ENCODE peak calls at places on chromosomes 1 and 21, in seven cellular contexts. One of them, this sample, is unnamed.

GRCh38 chr1:183472488-183473285 is at the start of gene SMG7:
- DNase-seq in NCI-H446 treated with DMSO at 0.1 percent for 48 hours: no peak
- DNase-seq in AG20443: peak; percentile 47
- DNase-seq in IMR-90: peak; percentile 12
- DNase-seq in iPS-NIHi11: peak; percentile 55
- DNase-seq in activated CD4-positive, alpha-beta T cell treated with anti-CD3 and anti-CD28 coated beads, Interleukin-2, amount 50 U/mL, for 1 hour: peak; percentile 47
- DNase-seq in DMS 273 treated with DMSO at 0.1 percent for 48 hours: no peak
- DNase-seq in this sample: no peak

GRCh38 chr21:46431884-46432488 is 26.7 kb upstream of the DIP2A start:
- DNase-seq in NCI-H446 treated with DMSO at 0.1 percent for 48 hours: no peak
- DNase-seq in AG20443: no peak
- DNase-seq in IMR-90: no peak
- DNase-seq in iPS-NIHi11: no peak
- DNase-seq in activated CD4-positive, alpha-beta T cell treated with anti-CD3 and anti-CD28 coated beads, Interleukin-2, amount 50 U/mL, for 1 hour: no peak
- DNase-seq in DMS 273 treated with DMSO at 0.1 percent for 48 hours: no peak
- DNase-seq in this sample: no peak

GRCh38 chr1:45545553-45546310 is 4.9 kb upstream of the AKR1A1 start:
- DNase-seq in NCI-H446 treated with DMSO at 0.1 percent for 48 hours: no peak
- DNase-seq in AG20443: no peak
- DNase-seq in IMR-90: no peak
- DNase-seq in iPS-NIHi11: no peak
- DNase-seq in activated CD4-positive, alpha-beta T cell treated with anti-CD3 and anti-CD28 coated beads, Interleukin-2, amount 50 U/mL, for 1 hour: no peak
- DNase-seq in DMS 273 treated with DMSO at 0.1 percent for 48 hours: no peak
- DNase-seq in this sample: no peak

GRCh38 chr1:68111804-68112436 is 61.5 kb upstream of the DIRAS3 start:
- DNase-seq in NCI-H446 treated with DMSO at 0.1 percent for 48 hours: peak; percentile 92
- DNase-seq in AG20443: peak; percentile 88
- DNase-seq in IMR-90: peak; percentile 93
- DNase-seq in iPS-NIHi11: peak; percentile 40
- DNase-seq in activated CD4-positive, alpha-beta T cell treated with anti-CD3 and anti-CD28 coated beads, Interleukin-2, amount 50 U/mL, for 1 hour: no peak
- DNase-seq in DMS 273 treated with DMSO at 0.1 percent for 48 hours: peak; percentile 72
- DNase-seq in this sample: peak; percentile 93

GRCh38 chr21:43736224-43736883 is 17.4 kb downstream of the PDXK start:
- DNase-seq in NCI-H446 treated with DMSO at 0.1 percent for 48 hours: no peak
- DNase-seq in AG20443: no peak
- DNase-seq in IMR-90: no peak
- DNase-seq in iPS-NIHi11: no peak
- DNase-seq in activated CD4-positive, alpha-beta T cell treated with anti-CD3 and anti-CD28 coated beads, Interleukin-2, amount 50 U/mL, for 1 hour: no peak
- DNase-seq in DMS 273 treated with DMSO at 0.1 percent for 48 hours: no peak
- DNase-seq in this sample: no peak

GRCh38 chr1:201791051-201791774 is 37.7 kb upstream of the IPO9 start:
- DNase-seq in NCI-H446 treated with DMSO at 0.1 percent for 48 hours: peak; percentile 47
- DNase-seq in AG20443: no peak
- DNase-seq in IMR-90: peak; percentile 28
- DNase-seq in iPS-NIHi11: no peak
- DNase-seq in activated CD4-positive, alpha-beta T cell treated with anti-CD3 and anti-CD28 coated beads, Interleukin-2, amount 50 U/mL, for 1 hour: no peak
- DNase-seq in DMS 273 treated with DMSO at 0.1 percent for 48 hours: peak; percentile 43
- DNase-seq in this sample: no peak

GRCh38 chr1:32071758-32072621 is 749 bp upstream of the TMEM39B start:
- DNase-seq in NCI-H446 treated with DMSO at 0.1 percent for 48 hours: no peak
- DNase-seq in AG20443: peak; percentile 21
- DNase-seq in IMR-90: peak; percentile 84
- DNase-seq in iPS-NIHi11: no peak
- DNase-seq in activated CD4-positive, alpha-beta T cell treated with anti-CD3 and anti-CD28 coated beads, Interleukin-2, amount 50 U/mL, for 1 hour: no peak
- DNase-seq in DMS 273 treated with DMSO at 0.1 percent for 48 hours: no peak
- DNase-seq in this sample: peak; percentile 68

GRCh38 chr1:8903410-8903809 is 24.9 kb upstream of the ENO1 start:
- DNase-seq in NCI-H446 treated with DMSO at 0.1 percent for 48 hours: no peak
- DNase-seq in AG20443: no peak
- DNase-seq in IMR-90: no peak
- DNase-seq in iPS-NIHi11: no peak
- DNase-seq in activated CD4-positive, alpha-beta T cell treated with anti-CD3 and anti-CD28 coated beads, Interleukin-2, amount 50 U/mL, for 1 hour: no peak
- DNase-seq in DMS 273 treated with DMSO at 0.1 percent for 48 hours: no peak
- DNase-seq in this sample: no peak

GRCh38 chr1:228207381-228207810 is 448 bp upstream of the OBSCN start:
- DNase-seq in NCI-H446 treated with DMSO at 0.1 percent for 48 hours: no peak
- DNase-seq in AG20443: no peak
- DNase-seq in IMR-90: no peak
- DNase-seq in iPS-NIHi11: no peak
- DNase-seq in activated CD4-positive, alpha-beta T cell treated with anti-CD3 and anti-CD28 coated beads, Interleukin-2, amount 50 U/mL, for 1 hour: no peak
- DNase-seq in DMS 273 treated with DMSO at 0.1 percent for 48 hours: no peak
- DNase-seq in this sample: no peak

GRCh38 chr1:156385534-156386031 is 16.6 kb downstream of the RHBG start:
- DNase-seq in NCI-H446 treated with DMSO at 0.1 percent for 48 hours: no peak
- DNase-seq in AG20443: peak; percentile 83
- DNase-seq in IMR-90: peak; percentile 68
- DNase-seq in iPS-NIHi11: peak; percentile 81
- DNase-seq in activated CD4-positive, alpha-beta T cell treated with anti-CD3 and anti-CD28 coated beads, Interleukin-2, amount 50 U/mL, for 1 hour: peak; percentile 73
- DNase-seq in DMS 273 treated with DMSO at 0.1 percent for 48 hours: peak; percentile 19
- DNase-seq in this sample: peak; percentile 47

GRCh38 chr1:198937231-198938031 is 298.6 kb downstream of the PTPRC start:
- DNase-seq in NCI-H446 treated with DMSO at 0.1 percent for 48 hours: peak; percentile 97
- DNase-seq in AG20443: peak; percentile 87
- DNase-seq in IMR-90: peak; percentile 95
- DNase-seq in iPS-NIHi11: peak; percentile 49
- DNase-seq in activated CD4-positive, alpha-beta T cell treated with anti-CD3 and anti-CD28 coated beads, Interleukin-2, amount 50 U/mL, for 1 hour: no peak
- DNase-seq in DMS 273 treated with DMSO at 0.1 percent for 48 hours: peak; percentile 47
- DNase-seq in this sample: peak; percentile 96

GRCh38 chr1:40818264-40818961 is 34.8 kb downstream of the KCNQ4 start:
- DNase-seq in NCI-H446 treated with DMSO at 0.1 percent for 48 hours: no peak
- DNase-seq in AG20443: peak; percentile 73
- DNase-seq in IMR-90: no peak
- DNase-seq in iPS-NIHi11: peak; percentile 93
- DNase-seq in activated CD4-positive, alpha-beta T cell treated with anti-CD3 and anti-CD28 coated beads, Interleukin-2, amount 50 U/mL, for 1 hour: peak; percentile 87
- DNase-seq in DMS 273 treated with DMSO at 0.1 percent for 48 hours: no peak
- DNase-seq in this sample: no peak

GRCh38 chr21:38126677-38127271 is 130.0 kb upstream of the KCNJ15 start:
- DNase-seq in NCI-H446 treated with DMSO at 0.1 percent for 48 hours: peak; percentile 26
- DNase-seq in AG20443: peak; percentile 73
- DNase-seq in IMR-90: peak; percentile 33
- DNase-seq in iPS-NIHi11: peak; percentile 77
- DNase-seq in activated CD4-positive, alpha-beta T cell treated with anti-CD3 and anti-CD28 coated beads, Interleukin-2, amount 50 U/mL, for 1 hour: peak; percentile 38
- DNase-seq in DMS 273 treated with DMSO at 0.1 percent for 48 hours: no peak
- DNase-seq in this sample: peak; percentile 18

GRCh38 chr1:237610157-237610556 is 280.6 kb downstream of the ZP4 start:
- DNase-seq in NCI-H446 treated with DMSO at 0.1 percent for 48 hours: no peak
- DNase-seq in AG20443: no peak
- DNase-seq in IMR-90: no peak
- DNase-seq in iPS-NIHi11: no peak
- DNase-seq in activated CD4-positive, alpha-beta T cell treated with anti-CD3 and anti-CD28 coated beads, Interleukin-2, amount 50 U/mL, for 1 hour: no peak
- DNase-seq in DMS 273 treated with DMSO at 0.1 percent for 48 hours: no peak
- DNase-seq in this sample: no peak

GRCh38 chr21:27759091-27759659 is 792.3 kb upstream of the ADAMTS5 start:
- DNase-seq in NCI-H446 treated with DMSO at 0.1 percent for 48 hours: no peak
- DNase-seq in AG20443: peak; percentile 16
- DNase-seq in IMR-90: no peak
- DNase-seq in iPS-NIHi11: peak; percentile 21
- DNase-seq in activated CD4-positive, alpha-beta T cell treated with anti-CD3 and anti-CD28 coated beads, Interleukin-2, amount 50 U/mL, for 1 hour: no peak
- DNase-seq in DMS 273 treated with DMSO at 0.1 percent for 48 hours: no peak
- DNase-seq in this sample: no peak

GRCh38 chr1:29563571-29563970 is 327.2 kb downstream of the PTPRU start:
- DNase-seq in NCI-H446 treated with DMSO at 0.1 percent for 48 hours: no peak
- DNase-seq in AG20443: no peak
- DNase-seq in IMR-90: peak; percentile 61
- DNase-seq in iPS-NIHi11: no peak
- DNase-seq in activated CD4-positive, alpha-beta T cell treated with anti-CD3 and anti-CD28 coated beads, Interleukin-2, amount 50 U/mL, for 1 hour: no peak
- DNase-seq in DMS 273 treated with DMSO at 0.1 percent for 48 hours: peak; percentile 74
- DNase-seq in this sample: no peak

GRCh38 chr1:41811051-41811795 is 107.5 kb downstream of the HIVEP3 start:
- DNase-seq in NCI-H446 treated with DMSO at 0.1 percent for 48 hours: no peak
- DNase-seq in AG20443: no peak
- DNase-seq in IMR-90: peak; percentile 56
- DNase-seq in iPS-NIHi11: no peak
- DNase-seq in activated CD4-positive, alpha-beta T cell treated with anti-CD3 and anti-CD28 coated beads, Interleukin-2, amount 50 U/mL, for 1 hour: no peak
- DNase-seq in DMS 273 treated with DMSO at 0.1 percent for 48 hours: no peak
- DNase-seq in this sample: peak; percentile 48

GRCh38 chr1:51519857-51520699 is 1.0 kb upstream of the EPS15 start:
- DNase-seq in NCI-H446 treated with DMSO at 0.1 percent for 48 hours: no peak
- DNase-seq in AG20443: peak; percentile 45
- DNase-seq in IMR-90: peak; percentile 86
- DNase-seq in iPS-NIHi11: no peak
- DNase-seq in activated CD4-positive, alpha-beta T cell treated with anti-CD3 and anti-CD28 coated beads, Interleukin-2, amount 50 U/mL, for 1 hour: no peak
- DNase-seq in DMS 273 treated with DMSO at 0.1 percent for 48 hours: no peak
- DNase-seq in this sample: peak; percentile 75

GRCh38 chr1:172269084-172269483 is 151.4 kb upstream of the C1orf105 start:
- DNase-seq in NCI-H446 treated with DMSO at 0.1 percent for 48 hours: no peak
- DNase-seq in AG20443: no peak
- DNase-seq in IMR-90: no peak
- DNase-seq in iPS-NIHi11: no peak
- DNase-seq in activated CD4-positive, alpha-beta T cell treated with anti-CD3 and anti-CD28 coated beads, Interleukin-2, amount 50 U/mL, for 1 hour: no peak
- DNase-seq in DMS 273 treated with DMSO at 0.1 percent for 48 hours: no peak
- DNase-seq in this sample: no peak

GRCh38 chr1:36199934-36200741 is 24.1 kb upstream of the THRAP3 start:
- DNase-seq in NCI-H446 treated with DMSO at 0.1 percent for 48 hours: no peak
- DNase-seq in AG20443: peak; percentile 22
- DNase-seq in IMR-90: peak; percentile 60
- DNase-seq in iPS-NIHi11: no peak
- DNase-seq in activated CD4-positive, alpha-beta T cell treated with anti-CD3 and anti-CD28 coated beads, Interleukin-2, amount 50 U/mL, for 1 hour: no peak
- DNase-seq in DMS 273 treated with DMSO at 0.1 percent for 48 hours: no peak
- DNase-seq in this sample: peak; percentile 50

GRCh38 chr1:20430355-20431290 is 55.4 kb downstream of the CAMK2N1 start:
- DNase-seq in NCI-H446 treated with DMSO at 0.1 percent for 48 hours: no peak
- DNase-seq in AG20443: peak; percentile 60
- DNase-seq in IMR-90: peak; percentile 18
- DNase-seq in iPS-NIHi11: peak; percentile 92
- DNase-seq in activated CD4-positive, alpha-beta T cell treated with anti-CD3 and anti-CD28 coated beads, Interleukin-2, amount 50 U/mL, for 1 hour: peak; percentile 28
- DNase-seq in DMS 273 treated with DMSO at 0.1 percent for 48 hours: no peak
- DNase-seq in this sample: no peak

This sample was measured in astrocyte of the spinal cord.